ENCODE peak calls at places on chromosome 7, in ten cellular contexts. One of them, this sample, is unnamed.

GRCh38 chr7:106039486-106040060 is 72.5 kb downstream of the SYPL1 start:
- DNase-seq in A172: no peak
- DNase-seq in effector memory CD4-positive, alpha-beta T cell: no peak
- DNase-seq in psoas muscle: no peak
- DNase-seq in islet precursor cell: peak
- DNase-seq in activated naive CD4-positive, alpha-beta T cell treated with anti-CD3 and anti-CD28 coated beads for 36 hours: no peak
- DNase-seq in activated gamma-delta T cell treated with Interleukin-2 at 50 U/mL for 16 hours: no peak
- DNase-seq in body of pancreas: no peak
- DNase-seq in colonic mucosa: no peak
- DNase-seq in occipital lobe: no peak
- DNase-seq in this sample: peak

GRCh38 chr7:371119-371778 is 81.3 kb downstream of the FOXL3 start:
- DNase-seq in islet precursor cell: peak
- DNase-seq in activated naive CD4-positive, alpha-beta T cell treated with anti-CD3 and anti-CD28 coated beads for 36 hours: no peak
- DNase-seq in A172: no peak
- DNase-seq in body of pancreas: no peak
- DNase-seq in activated gamma-delta T cell treated with Interleukin-2 at 50 U/mL for 16 hours: no peak
- DNase-seq in colonic mucosa: peak
- DNase-seq in psoas muscle: peak
- DNase-seq in effector memory CD4-positive, alpha-beta T cell: no peak
- DNase-seq in occipital lobe: no peak
- DNase-seq in this sample: no peak

GRCh38 chr7:34133356-34133982 is 228.1 kb downstream of the BMPER start:
- DNase-seq in activated gamma-delta T cell treated with Interleukin-2 at 50 U/mL for 16 hours: no peak
- DNase-seq in psoas muscle: no peak
- DNase-seq in occipital lobe: no peak
- DNase-seq in colonic mucosa: no peak
- DNase-seq in A172: peak
- DNase-seq in islet precursor cell: peak
- DNase-seq in activated naive CD4-positive, alpha-beta T cell treated with anti-CD3 and anti-CD28 coated beads for 36 hours: no peak
- DNase-seq in body of pancreas: no peak
- DNase-seq in effector memory CD4-positive, alpha-beta T cell: no peak
- DNase-seq in this sample: peak

GRCh38 chr7:94378396-94378795 is 16.3 kb upstream of the COL1A2 start:
- DNase-seq in A172: no peak
- DNase-seq in activated gamma-delta T cell treated with Interleukin-2 at 50 U/mL for 16 hours: no peak
- DNase-seq in occipital lobe: no peak
- DNase-seq in effector memory CD4-positive, alpha-beta T cell: no peak
- DNase-seq in colonic mucosa: no peak
- DNase-seq in body of pancreas: no peak
- DNase-seq in activated naive CD4-positive, alpha-beta T cell treated with anti-CD3 and anti-CD28 coated beads for 36 hours: no peak
- DNase-seq in psoas muscle: no peak
- DNase-seq in islet precursor cell: no peak
- DNase-seq in this sample: no peak

GRCh38 chr7:78226059-78226658 is 427.6 kb downstream of the PHTF2 start:
- DNase-seq in psoas muscle: no peak
- DNase-seq in islet precursor cell: peak
- DNase-seq in activated gamma-delta T cell treated with Interleukin-2 at 50 U/mL for 16 hours: no peak
- DNase-seq in activated naive CD4-positive, alpha-beta T cell treated with anti-CD3 and anti-CD28 coated beads for 36 hours: peak
- DNase-seq in occipital lobe: peak
- DNase-seq in effector memory CD4-positive, alpha-beta T cell: no peak
- DNase-seq in body of pancreas: peak
- DNase-seq in A172: peak
- DNase-seq in colonic mucosa: peak
- DNase-seq in this sample: no peak

GRCh38 chr7:5396999-5397656 is 26.5 kb downstream of the TNRC18 start:
- DNase-seq in occipital lobe: peak
- DNase-seq in body of pancreas: peak
- DNase-seq in psoas muscle: peak
- DNase-seq in effector memory CD4-positive, alpha-beta T cell: peak
- DNase-seq in colonic mucosa: peak
- DNase-seq in A172: peak
- DNase-seq in activated naive CD4-positive, alpha-beta T cell treated with anti-CD3 and anti-CD28 coated beads for 36 hours: peak
- DNase-seq in islet precursor cell: no peak
- DNase-seq in activated gamma-delta T cell treated with Interleukin-2 at 50 U/mL for 16 hours: peak
- DNase-seq in this sample: peak

GRCh38 chr7:33351709-33352108 is 222.3 kb downstream of the BBS9 start:
- DNase-seq in body of pancreas: no peak
- DNase-seq in activated naive CD4-positive, alpha-beta T cell treated with anti-CD3 and anti-CD28 coated beads for 36 hours: no peak
- DNase-seq in colonic mucosa: no peak
- DNase-seq in A172: no peak
- DNase-seq in occipital lobe: no peak
- DNase-seq in effector memory CD4-positive, alpha-beta T cell: no peak
- DNase-seq in islet precursor cell: peak
- DNase-seq in psoas muscle: no peak
- DNase-seq in activated gamma-delta T cell treated with Interleukin-2 at 50 U/mL for 16 hours: no peak
- DNase-seq in this sample: no peak

GRCh38 chr7:135512135-135512887 is 2.4 kb upstream of the CNOT4 start:
- DNase-seq in A172: peak
- DNase-seq in effector memory CD4-positive, alpha-beta T cell: no peak
- DNase-seq in occipital lobe: no peak
- DNase-seq in activated naive CD4-positive, alpha-beta T cell treated with anti-CD3 and anti-CD28 coated beads for 36 hours: peak
- DNase-seq in colonic mucosa: peak
- DNase-seq in body of pancreas: no peak
- DNase-seq in psoas muscle: no peak
- DNase-seq in islet precursor cell: no peak
- DNase-seq in activated gamma-delta T cell treated with Interleukin-2 at 50 U/mL for 16 hours: peak
- DNase-seq in this sample: no peak

GRCh38 chr7:39703143-39703542 is 79.8 kb downstream of the RALA start:
- DNase-seq in colonic mucosa: no peak
- DNase-seq in islet precursor cell: no peak
- DNase-seq in occipital lobe: no peak
- DNase-seq in activated gamma-delta T cell treated with Interleukin-2 at 50 U/mL for 16 hours: no peak
- DNase-seq in A172: no peak
- DNase-seq in body of pancreas: no peak
- DNase-seq in psoas muscle: no peak
- DNase-seq in effector memory CD4-positive, alpha-beta T cell: no peak
- DNase-seq in activated naive CD4-positive, alpha-beta T cell treated with anti-CD3 and anti-CD28 coated beads for 36 hours: no peak
- DNase-seq in this sample: no peak

GRCh38 chr7:126016722-126017121 is 1087.1 kb upstream of the POT1 start:
- DNase-seq in activated gamma-delta T cell treated with Interleukin-2 at 50 U/mL for 16 hours: no peak
- DNase-seq in effector memory CD4-positive, alpha-beta T cell: no peak
- DNase-seq in body of pancreas: no peak
- DNase-seq in A172: peak
- DNase-seq in psoas muscle: no peak
- DNase-seq in activated naive CD4-positive, alpha-beta T cell treated with anti-CD3 and anti-CD28 coated beads for 36 hours: no peak
- DNase-seq in occipital lobe: no peak
- DNase-seq in colonic mucosa: no peak
- DNase-seq in islet precursor cell: no peak
- DNase-seq in this sample: no peak

GRCh38 chr7:128030999-128031681 is at the start of gene LRRC4:
- DNase-seq in activated naive CD4-positive, alpha-beta T cell treated with anti-CD3 and anti-CD28 coated beads for 36 hours: peak
- DNase-seq in A172: no peak
- DNase-seq in islet precursor cell: peak
- DNase-seq in activated gamma-delta T cell treated with Interleukin-2 at 50 U/mL for 16 hours: peak
- DNase-seq in colonic mucosa: peak
- DNase-seq in occipital lobe: no peak
- DNase-seq in effector memory CD4-positive, alpha-beta T cell: no peak
- DNase-seq in body of pancreas: peak
- DNase-seq in psoas muscle: no peak
- DNase-seq in this sample: no peak

GRCh38 chr7:32163911-32164310 is 93.7 kb upstream of the PDE1C start:
- DNase-seq in psoas muscle: no peak
- DNase-seq in activated gamma-delta T cell treated with Interleukin-2 at 50 U/mL for 16 hours: no peak
- DNase-seq in colonic mucosa: no peak
- DNase-seq in body of pancreas: no peak
- DNase-seq in occipital lobe: no peak
- DNase-seq in effector memory CD4-positive, alpha-beta T cell: no peak
- DNase-seq in A172: no peak
- DNase-seq in activated naive CD4-positive, alpha-beta T cell treated with anti-CD3 and anti-CD28 coated beads for 36 hours: no peak
- DNase-seq in islet precursor cell: no peak
- DNase-seq in this sample: no peak

GRCh38 chr7:138886501-138886917 is 88.5 kb upstream of the ATP6V0A4 start:
- DNase-seq in A172: peak
- DNase-seq in islet precursor cell: no peak
- DNase-seq in colonic mucosa: peak
- DNase-seq in occipital lobe: no peak
- DNase-seq in activated gamma-delta T cell treated with Interleukin-2 at 50 U/mL for 16 hours: peak
- DNase-seq in effector memory CD4-positive, alpha-beta T cell: no peak
- DNase-seq in psoas muscle: no peak
- DNase-seq in activated naive CD4-positive, alpha-beta T cell treated with anti-CD3 and anti-CD28 coated beads for 36 hours: peak
- DNase-seq in body of pancreas: peak
- DNase-seq in this sample: no peak

GRCh38 chr7:23533160-23533559 is 1.4 kb upstream of the TRA2A start:
- DNase-seq in effector memory CD4-positive, alpha-beta T cell: no peak
- DNase-seq in body of pancreas: no peak
- DNase-seq in psoas muscle: no peak
- DNase-seq in islet precursor cell: no peak
- DNase-seq in activated naive CD4-positive, alpha-beta T cell treated with anti-CD3 and anti-CD28 coated beads for 36 hours: no peak
- DNase-seq in occipital lobe: no peak
- DNase-seq in A172: no peak
- DNase-seq in colonic mucosa: no peak
- DNase-seq in activated gamma-delta T cell treated with Interleukin-2 at 50 U/mL for 16 hours: no peak
- DNase-seq in this sample: no peak

GRCh38 chr7:107592361-107593024 is 12.4 kb downstream of the BCAP29 start:
- DNase-seq in occipital lobe: no peak
- DNase-seq in islet precursor cell: no peak
- DNase-seq in activated naive CD4-positive, alpha-beta T cell treated with anti-CD3 and anti-CD28 coated beads for 36 hours: no peak
- DNase-seq in effector memory CD4-positive, alpha-beta T cell: no peak
- DNase-seq in body of pancreas: no peak
- DNase-seq in psoas muscle: no peak
- DNase-seq in A172: no peak
- DNase-seq in colonic mucosa: no peak
- DNase-seq in activated gamma-delta T cell treated with Interleukin-2 at 50 U/mL for 16 hours: no peak
- DNase-seq in this sample: peak

GRCh38 chr7:46871516-46871915 is 710.4 kb downstream of the TNS3 start:
- DNase-seq in islet precursor cell: no peak
- DNase-seq in body of pancreas: no peak
- DNase-seq in psoas muscle: no peak
- DNase-seq in activated naive CD4-positive, alpha-beta T cell treated with anti-CD3 and anti-CD28 coated beads for 36 hours: no peak
- DNase-seq in A172: no peak
- DNase-seq in colonic mucosa: no peak
- DNase-seq in effector memory CD4-positive, alpha-beta T cell: no peak
- DNase-seq in occipital lobe: no peak
- DNase-seq in activated gamma-delta T cell treated with Interleukin-2 at 50 U/mL for 16 hours: no peak
- DNase-seq in this sample: no peak

GRCh38 chr7:43938892-43939482 is 12.8 kb downstream of the UBE2D4 start:
- DNase-seq in occipital lobe: no peak
- DNase-seq in effector memory CD4-positive, alpha-beta T cell: no peak
- DNase-seq in body of pancreas: peak
- DNase-seq in activated naive CD4-positive, alpha-beta T cell treated with anti-CD3 and anti-CD28 coated beads for 36 hours: no peak
- DNase-seq in A172: no peak
- DNase-seq in islet precursor cell: no peak
- DNase-seq in psoas muscle: peak
- DNase-seq in activated gamma-delta T cell treated with Interleukin-2 at 50 U/mL for 16 hours: no peak
- DNase-seq in colonic mucosa: no peak
- DNase-seq in this sample: no peak

GRCh38 chr7:106774768-106775551 is 90.1 kb upstream of the PIK3CG start:
- DNase-seq in psoas muscle: no peak
- DNase-seq in activated naive CD4-positive, alpha-beta T cell treated with anti-CD3 and anti-CD28 coated beads for 36 hours: peak
- DNase-seq in occipital lobe: no peak
- DNase-seq in A172: peak
- DNase-seq in body of pancreas: no peak
- DNase-seq in activated gamma-delta T cell treated with Interleukin-2 at 50 U/mL for 16 hours: no peak
- DNase-seq in colonic mucosa: no peak
- DNase-seq in effector memory CD4-positive, alpha-beta T cell: no peak
- DNase-seq in islet precursor cell: no peak
- DNase-seq in this sample: no peak

GRCh38 chr7:83655951-83656556 is 7.1 kb upstream of the SEMA3E start:
- DNase-seq in occipital lobe: no peak
- DNase-seq in activated gamma-delta T cell treated with Interleukin-2 at 50 U/mL for 16 hours: no peak
- DNase-seq in activated naive CD4-positive, alpha-beta T cell treated with anti-CD3 and anti-CD28 coated beads for 36 hours: peak
- DNase-seq in effector memory CD4-positive, alpha-beta T cell: no peak
- DNase-seq in body of pancreas: peak
- DNase-seq in psoas muscle: no peak
- DNase-seq in A172: peak
- DNase-seq in islet precursor cell: no peak
- DNase-seq in colonic mucosa: peak
- DNase-seq in this sample: peak

GRCh38 chr7:134355925-134356324 is 39.2 kb upstream of the SLC35B4 start:
- DNase-seq in activated naive CD4-positive, alpha-beta T cell treated with anti-CD3 and anti-CD28 coated beads for 36 hours: no peak
- DNase-seq in psoas muscle: no peak
- DNase-seq in effector memory CD4-positive, alpha-beta T cell: no peak
- DNase-seq in activated gamma-delta T cell treated with Interleukin-2 at 50 U/mL for 16 hours: no peak
- DNase-seq in occipital lobe: no peak
- DNase-seq in islet precursor cell: no peak
- DNase-seq in A172: no peak
- DNase-seq in body of pancreas: peak
- DNase-seq in colonic mucosa: peak
- DNase-seq in this sample: peak

GRCh38 chr7:36391436-36392198 is 2.0 kb downstream of the ANLN start:
- DNase-seq in occipital lobe: no peak
- DNase-seq in islet precursor cell: no peak
- DNase-seq in body of pancreas: no peak
- DNase-seq in activated gamma-delta T cell treated with Interleukin-2 at 50 U/mL for 16 hours: no peak
- DNase-seq in activated naive CD4-positive, alpha-beta T cell treated with anti-CD3 and anti-CD28 coated beads for 36 hours: peak
- DNase-seq in A172: peak
- DNase-seq in effector memory CD4-positive, alpha-beta T cell: no peak
- DNase-seq in psoas muscle: no peak
- DNase-seq in colonic mucosa: no peak
- DNase-seq in this sample: no peak

GRCh38 chr7:107035446-107035845 is 9.1 kb upstream of the PRKAR2B start:
- DNase-seq in occipital lobe: no peak
- DNase-seq in activated naive CD4-positive, alpha-beta T cell treated with anti-CD3 and anti-CD28 coated beads for 36 hours: no peak
- DNase-seq in colonic mucosa: no peak
- DNase-seq in body of pancreas: no peak
- DNase-seq in islet precursor cell: peak
- DNase-seq in effector memory CD4-positive, alpha-beta T cell: no peak
- DNase-seq in psoas muscle: no peak
- DNase-seq in A172: peak
- DNase-seq in activated gamma-delta T cell treated with Interleukin-2 at 50 U/mL for 16 hours: no peak
- DNase-seq in this sample: peak

GRCh38 chr7:6656413-6656812 is 19.3 kb downstream of the ZNF316 start:
- DNase-seq in body of pancreas: no peak
- DNase-seq in A172: no peak
- DNase-seq in psoas muscle: no peak
- DNase-seq in occipital lobe: no peak
- DNase-seq in activated gamma-delta T cell treated with Interleukin-2 at 50 U/mL for 16 hours: no peak
- DNase-seq in activated naive CD4-positive, alpha-beta T cell treated with anti-CD3 and anti-CD28 coated beads for 36 hours: no peak
- DNase-seq in colonic mucosa: no peak
- DNase-seq in islet precursor cell: no peak
- DNase-seq in effector memory CD4-positive, alpha-beta T cell: no peak
- DNase-seq in this sample: no peak

GRCh38 chr7:100069991-100070390 is 11.5 kb downstream of the ZNF3 start:
- DNase-seq in colonic mucosa: no peak
- DNase-seq in A172: no peak
- DNase-seq in psoas muscle: no peak
- DNase-seq in activated naive CD4-positive, alpha-beta T cell treated with anti-CD3 and anti-CD28 coated beads for 36 hours: no peak
- DNase-seq in occipital lobe: no peak
- DNase-seq in effector memory CD4-positive, alpha-beta T cell: no peak
- DNase-seq in activated gamma-delta T cell treated with Interleukin-2 at 50 U/mL for 16 hours: no peak
- DNase-seq in islet precursor cell: no peak
- DNase-seq in body of pancreas: no peak
- DNase-seq in this sample: no peak

GRCh38 chr7:129664029-129665012 is 52.8 kb downstream of the NRF1 start:
- DNase-seq in occipital lobe: no peak
- DNase-seq in psoas muscle: no peak
- DNase-seq in activated gamma-delta T cell treated with Interleukin-2 at 50 U/mL for 16 hours: no peak
- DNase-seq in activated naive CD4-positive, alpha-beta T cell treated with anti-CD3 and anti-CD28 coated beads for 36 hours: no peak
- DNase-seq in body of pancreas: no peak
- DNase-seq in islet precursor cell: no peak
- DNase-seq in A172: peak
- DNase-seq in colonic mucosa: no peak
- DNase-seq in effector memory CD4-positive, alpha-beta T cell: no peak
- DNase-seq in this sample: peak

GRCh38 chr7:114910787-114911186 is 11.1 kb upstream of the MDFIC start:
- DNase-seq in body of pancreas: no peak
- DNase-seq in psoas muscle: no peak
- DNase-seq in A172: no peak
- DNase-seq in activated gamma-delta T cell treated with Interleukin-2 at 50 U/mL for 16 hours: no peak
- DNase-seq in islet precursor cell: no peak
- DNase-seq in effector memory CD4-positive, alpha-beta T cell: no peak
- DNase-seq in activated naive CD4-positive, alpha-beta T cell treated with anti-CD3 and anti-CD28 coated beads for 36 hours: no peak
- DNase-seq in occipital lobe: no peak
- DNase-seq in colonic mucosa: no peak
- DNase-seq in this sample: no peak

GRCh38 chr7:127705461-127705959 is 53.5 kb downstream of the SND1 start:
- DNase-seq in A172: no peak
- DNase-seq in occipital lobe: no peak
- DNase-seq in body of pancreas: no peak
- DNase-seq in activated naive CD4-positive, alpha-beta T cell treated with anti-CD3 and anti-CD28 coated beads for 36 hours: no peak
- DNase-seq in colonic mucosa: no peak
- DNase-seq in psoas muscle: no peak
- DNase-seq in activated gamma-delta T cell treated with Interleukin-2 at 50 U/mL for 16 hours: no peak
- DNase-seq in effector memory CD4-positive, alpha-beta T cell: no peak
- DNase-seq in islet precursor cell: no peak
- DNase-seq in this sample: no peak

GRCh38 chr7:157461805-157462771 is 125.3 kb downstream of the DNAJB6 start:
- DNase-seq in psoas muscle: no peak
- DNase-seq in colonic mucosa: no peak
- DNase-seq in occipital lobe: no peak
- DNase-seq in effector memory CD4-positive, alpha-beta T cell: no peak
- DNase-seq in activated naive CD4-positive, alpha-beta T cell treated with anti-CD3 and anti-CD28 coated beads for 36 hours: no peak
- DNase-seq in body of pancreas: no peak
- DNase-seq in activated gamma-delta T cell treated with Interleukin-2 at 50 U/mL for 16 hours: no peak
- DNase-seq in islet precursor cell: no peak
- DNase-seq in A172: no peak
- DNase-seq in this sample: no peak

This sample was measured in AG09309.